ENCODE peak calls at places on chromosomes 1 and 21, in five cellular contexts. W, X, G, O and Q are unnamed samples.

GRCh38 chr21:39317134-39318090 is 4.0 kb upstream of the BRWD1 start:
- DNase-seq in O (no peak), G (no peak), X (no peak), W (no peak), Q (no peak)

GRCh38 chr1:87765686-87766085 is 437.0 kb downstream of the LMO4 start:
- DNase-seq in G (no peak), X (no peak), W (no peak), O (no peak), Q (no peak)

GRCh38 chr1:18637962-18638817 is 7.5 kb downstream of the PAX7 start:
- DNase-seq in W (no peak), X (no peak), G (no peak), O (no peak), Q (no peak)

GRCh38 chr21:21801921-21802320 is 803.7 kb downstream of the NCAM2 start:
- DNase-seq in W (no peak), G (no peak), X (no peak), O (no peak), Q (no peak)

GRCh38 chr1:37682334-37682987 is 9.9 kb upstream of the CDCA8 start:
- DNase-seq in W (peak), O (peak), G (peak), X (peak), Q (peak)

GRCh38 chr1:38743184-38743583 is 116.4 kb downstream of the RRAGC start:
- DNase-seq in X (no peak), O (no peak), G (no peak), W (no peak), Q (no peak)

GRCh38 chr1:119419109-119419508 is 4.2 kb downstream of the HSD3B2 start:
- DNase-seq in X (no peak), W (no peak), G (no peak), O (no peak), Q (no peak)

GRCh38 chr21:44432841-44433790 is 22.2 kb upstream of the LRRC3 start:
- DNase-seq in X (no peak), W (no peak), G (no peak), O (no peak), Q (peak)

GRCh38 chr1:228240411-228241240 is 32.8 kb downstream of the OBSCN start:
- DNase-seq in W (no peak), O (no peak), G (no peak), X (no peak), Q (no peak)

GRCh38 chr1:228238007-228238406 is 30.2 kb downstream of the OBSCN start:
- DNase-seq in O (no peak), G (no peak), X (no peak), W (no peak), Q (no peak)

GRCh38 chr1:228238461-228238860 is 30.6 kb downstream of the OBSCN start:
- DNase-seq in W (no peak), G (no peak), O (no peak), X (no peak), Q (no peak)

GRCh38 chr1:228233136-228233535 is 25.3 kb downstream of the OBSCN start:
- DNase-seq in O (no peak), G (no peak), X (no peak), W (no peak), Q (no peak)

GRCh38 chr1:228236744-228237143 is 28.9 kb downstream of the OBSCN start:
- DNase-seq in O (no peak), G (peak), W (no peak), X (no peak), Q (no peak)
- TF ChIP-seq CTCF in O (peak), G (peak), W (no peak), X (peak), Q (peak)

GRCh38 chr1:175221548-175222175 is 29.1 kb upstream of the KIAA0040 start:
- DNase-seq in X (no peak), W (peak), G (no peak), O (no peak), Q (no peak)
- TF ChIP-seq CTCF in X (no peak), W (peak), G (no peak), O (no peak), Q (no peak)

GRCh38 chr1:13948851-13949490 is 249.0 kb downstream of the PRDM2 start:
- DNase-seq in X (no peak), G (no peak), W (peak), O (no peak), Q (no peak)

GRCh38 chr1:13951793-13952751 is 252.1 kb downstream of the PRDM2 start:
- DNase-seq in G (no peak), O (no peak), X (no peak), W (no peak), Q (no peak)

GRCh38 chr1:13948396-13948795 is 248.4 kb downstream of the PRDM2 start:
- DNase-seq in G (no peak), O (no peak), X (no peak), W (no peak), Q (no peak)

GRCh38 chr1:13949571-13949970 is 249.6 kb downstream of the PRDM2 start:
- DNase-seq in W (no peak), X (no peak), O (no peak), G (no peak), Q (no peak)

GRCh38 chr1:13950637-13951036 is 250.6 kb downstream of the PRDM2 start:
- DNase-seq in X (peak), W (no peak), O (no peak), G (peak), Q (no peak)
- TF ChIP-seq CTCF in X (peak), W (no peak), O (peak), G (no peak), Q (no peak)

GRCh38 chr21:24420694-24421093 is 1186.6 kb downstream of the MRPL39 start:
- DNase-seq in G (no peak), X (no peak), O (peak), W (no peak), Q (no peak)

GRCh38 chr21:24418671-24419070 is 1188.6 kb downstream of the MRPL39 start:
- DNase-seq in X (no peak), O (no peak), W (no peak), G (no peak), Q (no peak)
- TF ChIP-seq CTCF in X (peak), O (no peak), W (no peak), G (no peak), Q (no peak)

GRCh38 chr21:28228624-28228995 is 764.1 kb downstream of the LTN1 start:
- DNase-seq in X (no peak), G (no peak), O (no peak), W (no peak), Q (no peak)
- TF ChIP-seq CTCF in X (no peak), G (no peak), O (no peak), W (no peak), Q (no peak)

DNA sequence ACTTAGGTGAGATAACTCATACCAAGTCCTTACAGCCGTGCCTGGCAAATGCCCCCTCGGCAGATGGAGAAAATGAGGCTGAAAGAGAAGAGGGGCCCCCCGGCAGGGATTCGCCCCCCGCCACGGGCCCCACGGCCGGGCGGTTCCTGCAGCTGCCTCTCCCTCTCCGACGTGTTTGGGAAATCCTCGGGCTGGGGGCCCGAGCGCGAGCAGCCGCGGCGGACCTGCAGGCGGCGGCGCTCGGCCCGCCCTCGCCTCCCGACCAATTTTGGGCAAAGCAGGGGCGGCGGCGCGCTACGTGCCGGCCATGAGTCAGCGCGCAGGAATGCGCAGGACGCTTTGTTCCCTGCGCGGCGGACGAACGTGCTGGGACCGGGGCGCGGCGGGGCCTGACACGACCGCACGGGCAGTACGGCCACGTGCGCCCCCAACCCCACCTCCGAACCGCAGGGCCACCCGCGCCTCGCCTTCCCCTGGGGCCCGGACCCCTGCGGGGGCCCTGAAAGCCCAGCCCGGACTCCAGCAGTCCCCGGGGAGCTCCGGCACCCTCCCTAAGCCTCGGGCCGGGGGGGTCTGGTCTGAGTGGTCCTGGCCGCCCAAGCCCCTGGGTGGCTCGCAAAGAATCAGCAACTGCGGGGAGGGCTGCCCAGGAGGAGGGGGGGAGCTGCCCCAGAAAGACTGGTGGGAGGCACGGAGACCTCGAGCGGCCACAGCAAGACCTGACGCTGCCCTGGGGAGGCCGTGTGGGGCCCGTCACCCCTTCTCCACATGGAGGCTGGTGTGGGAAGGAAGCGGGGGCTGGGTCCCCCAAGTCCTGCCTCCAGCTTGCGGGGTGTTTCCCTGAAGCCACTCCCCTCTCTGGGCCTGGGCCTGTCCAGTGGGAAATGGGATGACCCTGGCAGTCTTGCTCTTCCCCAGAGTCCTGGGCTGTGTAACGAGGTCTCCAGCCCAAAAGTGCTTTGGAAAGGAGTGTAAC is 11.9 kb upstream of the EDN2 start:
- DNase-seq in G (peak), O (peak), W (peak), X (peak), Q (no peak)
- TF ChIP-seq CTCF in G (no peak), O (no peak), W (no peak), X (no peak), Q (no peak)

GRCh38 chr1:154276797-154277196 is 4.4 kb downstream of the HAX1 start:
- DNase-seq in X (no peak), G (peak), W (no peak), O (no peak), Q (no peak)
- TF ChIP-seq CTCF in X (peak), G (peak), W (no peak), O (peak), Q (peak)

DNA sequence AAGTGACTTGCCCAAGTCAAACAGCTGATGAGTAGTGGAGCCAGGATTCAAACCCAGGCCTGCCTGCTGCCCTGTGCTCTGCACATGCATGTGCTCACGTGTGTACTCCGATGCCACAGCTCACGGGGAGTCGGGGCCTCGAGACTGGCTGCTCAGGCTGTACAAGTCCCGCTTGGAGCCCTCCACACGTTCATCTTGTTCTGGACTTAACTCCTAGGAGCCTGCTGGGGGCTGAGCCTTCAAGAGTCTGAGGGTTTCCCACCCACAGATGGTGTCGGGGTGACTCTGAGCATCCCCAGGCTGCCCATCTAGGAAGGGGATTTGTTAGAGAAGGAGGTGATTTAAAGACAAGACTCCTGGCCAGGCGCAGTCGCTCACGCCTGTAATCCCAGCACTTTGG is 35.7 kb upstream of the KDM4A start:
- DNase-seq in O (no peak), G (no peak), X (no peak), W (no peak), Q (no peak)
- TF ChIP-seq CTCF in O (no peak), G (no peak), X (no peak), W (no peak), Q (no peak)

DNA sequence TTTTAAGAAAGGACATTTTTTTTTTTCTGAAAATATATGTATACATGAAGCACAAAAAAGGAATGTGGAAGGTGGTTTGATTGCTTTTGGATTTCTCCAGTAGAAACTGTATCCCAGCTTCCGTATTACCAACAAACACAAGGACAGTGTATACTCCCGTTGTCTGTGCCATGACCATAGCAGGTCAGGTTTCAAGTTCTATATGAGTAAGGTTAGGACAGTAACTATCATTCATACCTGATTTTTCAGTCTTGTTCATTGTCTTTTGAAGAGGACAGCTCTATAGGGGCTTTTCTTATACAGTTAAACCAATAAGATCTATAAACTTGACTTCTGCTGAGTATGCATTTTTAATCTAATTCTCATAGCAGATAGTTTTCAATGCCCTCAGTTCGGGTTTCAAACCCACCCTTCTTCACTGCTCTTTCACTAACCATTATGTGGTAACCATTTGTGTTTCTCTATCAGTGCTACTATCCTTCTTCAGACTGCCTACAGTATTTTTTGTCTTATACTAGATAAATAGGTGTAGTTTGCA is 19.6 kb downstream of the UBAP2L start:
- DNase-seq in G (no peak), X (no peak), W (no peak), O (no peak), Q (no peak)
- TF ChIP-seq CTCF in G (no peak), X (no peak), W (no peak), O (no peak), Q (no peak)